ENCODE peak calls at places on chromosomes 3 and 15, in ten cellular contexts. One of them, this sample, is unnamed.

GRCh38 chr3:149273096-149273751 is 51.6 kb upstream of the CP start:
- DNase-seq in AG08396: peak; percentile 66
- DNase-seq in HT-29: peak; percentile 95
- DNase-seq in anterior cingulate cortex: no peak
- DNase-seq in stimulated activated CD4-positive, alpha-beta T cell treated with anti-CD3 and anti-CD28 coated beads, Interleukin-15, amount 100 ng/mL, for 48 hours: no peak
- DNase-seq in HFF-Myc: peak; percentile 93
- DNase-seq in IMR-90: peak; percentile 91
- DNase-seq in astrocyte of the spinal cord: peak; percentile 87
- DNase-seq in GM04504: peak; percentile 71
- DNase-seq in stimulated activated CD8-positive, alpha-beta memory T cell treated with anti-CD3 and anti-CD28 coated beads, Interleukin-7, amount 100 ng/mL, for 4 hours: peak; percentile 5
- DNase-seq in this sample: peak; percentile 90

GRCh38 chr3:25585361-25586166 is 79.1 kb downstream of the TOP2B start:
- DNase-seq in astrocyte of the spinal cord: peak; percentile 25
- DNase-seq in stimulated activated CD8-positive, alpha-beta memory T cell treated with anti-CD3 and anti-CD28 coated beads, Interleukin-7, amount 100 ng/mL, for 4 hours: no peak
- DNase-seq in AG08396: no peak
- DNase-seq in stimulated activated CD4-positive, alpha-beta T cell treated with anti-CD3 and anti-CD28 coated beads, Interleukin-15, amount 100 ng/mL, for 48 hours: no peak
- DNase-seq in HT-29: no peak
- DNase-seq in GM04504: no peak
- DNase-seq in HFF-Myc: no peak
- DNase-seq in IMR-90: peak; percentile 17
- DNase-seq in anterior cingulate cortex: no peak
- DNase-seq in this sample: no peak

GRCh38 chr15:98954411-98954810 is 53.2 kb downstream of the PGPEP1L start:
- DNase-seq in stimulated activated CD4-positive, alpha-beta T cell treated with anti-CD3 and anti-CD28 coated beads, Interleukin-15, amount 100 ng/mL, for 48 hours: no peak
- DNase-seq in HFF-Myc: peak; percentile 29
- DNase-seq in GM04504: peak; percentile 85
- DNase-seq in anterior cingulate cortex: no peak
- DNase-seq in stimulated activated CD8-positive, alpha-beta memory T cell treated with anti-CD3 and anti-CD28 coated beads, Interleukin-7, amount 100 ng/mL, for 4 hours: no peak
- DNase-seq in AG08396: peak; percentile 86
- DNase-seq in HT-29: no peak
- DNase-seq in astrocyte of the spinal cord: peak; percentile 78
- DNase-seq in IMR-90: peak; percentile 88
- DNase-seq in this sample: no peak

GRCh38 chr3:117439812-117440211 is 730.2 kb downstream of the TUSC7 start:
- DNase-seq in IMR-90: peak; percentile 45
- DNase-seq in HT-29: peak; percentile 34
- DNase-seq in stimulated activated CD8-positive, alpha-beta memory T cell treated with anti-CD3 and anti-CD28 coated beads, Interleukin-7, amount 100 ng/mL, for 4 hours: no peak
- DNase-seq in stimulated activated CD4-positive, alpha-beta T cell treated with anti-CD3 and anti-CD28 coated beads, Interleukin-15, amount 100 ng/mL, for 48 hours: no peak
- DNase-seq in HFF-Myc: no peak
- DNase-seq in AG08396: peak; percentile 17
- DNase-seq in GM04504: no peak
- DNase-seq in astrocyte of the spinal cord: peak; percentile 9
- DNase-seq in anterior cingulate cortex: no peak
- DNase-seq in this sample: peak; percentile 83

GRCh38 chr3:156816091-156816793 is 9.9 kb upstream of the LEKR1 start:
- DNase-seq in IMR-90: peak; percentile 79
- DNase-seq in stimulated activated CD8-positive, alpha-beta memory T cell treated with anti-CD3 and anti-CD28 coated beads, Interleukin-7, amount 100 ng/mL, for 4 hours: peak; percentile 3
- DNase-seq in HT-29: no peak
- DNase-seq in stimulated activated CD4-positive, alpha-beta T cell treated with anti-CD3 and anti-CD28 coated beads, Interleukin-15, amount 100 ng/mL, for 48 hours: no peak
- DNase-seq in GM04504: peak; percentile 68
- DNase-seq in HFF-Myc: no peak
- DNase-seq in astrocyte of the spinal cord: peak; percentile 39
- DNase-seq in AG08396: no peak
- DNase-seq in anterior cingulate cortex: no peak
- DNase-seq in this sample: no peak

GRCh38 chr15:65790692-65791334 is 1.3 kb downstream of the DENND4A start:
- DNase-seq in AG08396: peak; percentile 8
- DNase-seq in HT-29: peak; percentile 51
- DNase-seq in anterior cingulate cortex: no peak
- DNase-seq in IMR-90: peak; percentile 47
- DNase-seq in GM04504: no peak
- DNase-seq in stimulated activated CD8-positive, alpha-beta memory T cell treated with anti-CD3 and anti-CD28 coated beads, Interleukin-7, amount 100 ng/mL, for 4 hours: no peak
- DNase-seq in astrocyte of the spinal cord: no peak
- DNase-seq in HFF-Myc: no peak
- DNase-seq in stimulated activated CD4-positive, alpha-beta T cell treated with anti-CD3 and anti-CD28 coated beads, Interleukin-15, amount 100 ng/mL, for 48 hours: no peak
- DNase-seq in this sample: no peak

GRCh38 chr15:90307661-90308060 is 42.2 kb downstream of the NGRN start:
- DNase-seq in HT-29: no peak
- DNase-seq in HFF-Myc: no peak
- DNase-seq in stimulated activated CD8-positive, alpha-beta memory T cell treated with anti-CD3 and anti-CD28 coated beads, Interleukin-7, amount 100 ng/mL, for 4 hours: no peak
- DNase-seq in astrocyte of the spinal cord: no peak
- DNase-seq in IMR-90: no peak
- DNase-seq in stimulated activated CD4-positive, alpha-beta T cell treated with anti-CD3 and anti-CD28 coated beads, Interleukin-15, amount 100 ng/mL, for 48 hours: no peak
- DNase-seq in GM04504: no peak
- DNase-seq in anterior cingulate cortex: no peak
- DNase-seq in AG08396: no peak
- DNase-seq in this sample: no peak

GRCh38 chr3:139122221-139122581 is 77.5 kb upstream of the PRR23C start:
- DNase-seq in HT-29: no peak
- DNase-seq in AG08396: peak; percentile 62
- DNase-seq in astrocyte of the spinal cord: no peak
- DNase-seq in HFF-Myc: peak; percentile 52
- DNase-seq in stimulated activated CD4-positive, alpha-beta T cell treated with anti-CD3 and anti-CD28 coated beads, Interleukin-15, amount 100 ng/mL, for 48 hours: no peak
- DNase-seq in IMR-90: peak; percentile 76
- DNase-seq in anterior cingulate cortex: no peak
- DNase-seq in stimulated activated CD8-positive, alpha-beta memory T cell treated with anti-CD3 and anti-CD28 coated beads, Interleukin-7, amount 100 ng/mL, for 4 hours: no peak
- DNase-seq in GM04504: peak; percentile 80
- DNase-seq in this sample: no peak

GRCh38 chr3:177358968-177359600 is 161.8 kb upstream of the TBL1XR1 start:
- DNase-seq in anterior cingulate cortex: no peak
- DNase-seq in GM04504: no peak
- DNase-seq in IMR-90: no peak
- DNase-seq in HT-29: peak; percentile 82
- DNase-seq in AG08396: no peak
- DNase-seq in stimulated activated CD4-positive, alpha-beta T cell treated with anti-CD3 and anti-CD28 coated beads, Interleukin-15, amount 100 ng/mL, for 48 hours: peak; percentile 33
- DNase-seq in stimulated activated CD8-positive, alpha-beta memory T cell treated with anti-CD3 and anti-CD28 coated beads, Interleukin-7, amount 100 ng/mL, for 4 hours: peak; percentile 16
- DNase-seq in astrocyte of the spinal cord: peak; percentile 50
- DNase-seq in HFF-Myc: no peak
- DNase-seq in this sample: peak; percentile 74

GRCh38 chr3:143974877-143975238 is 3.2 kb downstream of the DIPK2A start:
- DNase-seq in HFF-Myc: no peak
- DNase-seq in IMR-90: peak; percentile 57
- DNase-seq in anterior cingulate cortex: no peak
- DNase-seq in stimulated activated CD8-positive, alpha-beta memory T cell treated with anti-CD3 and anti-CD28 coated beads, Interleukin-7, amount 100 ng/mL, for 4 hours: no peak
- DNase-seq in AG08396: no peak
- DNase-seq in stimulated activated CD4-positive, alpha-beta T cell treated with anti-CD3 and anti-CD28 coated beads, Interleukin-15, amount 100 ng/mL, for 48 hours: no peak
- DNase-seq in GM04504: no peak
- DNase-seq in HT-29: no peak
- DNase-seq in astrocyte of the spinal cord: peak; percentile 33
- DNase-seq in this sample: no peak

GRCh38 chr3:177811835-177812234 is 614.6 kb upstream of the TBL1XR1 start:
- DNase-seq in stimulated activated CD4-positive, alpha-beta T cell treated with anti-CD3 and anti-CD28 coated beads, Interleukin-15, amount 100 ng/mL, for 48 hours: no peak
- DNase-seq in AG08396: no peak
- DNase-seq in anterior cingulate cortex: no peak
- DNase-seq in GM04504: no peak
- DNase-seq in HT-29: no peak
- DNase-seq in stimulated activated CD8-positive, alpha-beta memory T cell treated with anti-CD3 and anti-CD28 coated beads, Interleukin-7, amount 100 ng/mL, for 4 hours: no peak
- DNase-seq in HFF-Myc: no peak
- DNase-seq in IMR-90: no peak
- DNase-seq in astrocyte of the spinal cord: no peak
- DNase-seq in this sample: no peak

GRCh38 chr3:161265916-161266571 is 44.9 kb downstream of the NMD3 start:
- DNase-seq in astrocyte of the spinal cord: no peak
- DNase-seq in IMR-90: peak; percentile 17
- DNase-seq in AG08396: no peak
- DNase-seq in stimulated activated CD8-positive, alpha-beta memory T cell treated with anti-CD3 and anti-CD28 coated beads, Interleukin-7, amount 100 ng/mL, for 4 hours: no peak
- DNase-seq in GM04504: no peak
- DNase-seq in anterior cingulate cortex: no peak
- DNase-seq in HFF-Myc: no peak
- DNase-seq in stimulated activated CD4-positive, alpha-beta T cell treated with anti-CD3 and anti-CD28 coated beads, Interleukin-15, amount 100 ng/mL, for 48 hours: no peak
- DNase-seq in HT-29: no peak
- DNase-seq in this sample: no peak

GRCh38 chr15:75368689-75369239 is 357 bp upstream of the MAN2C1 start:
- DNase-seq in HT-29: no peak
- DNase-seq in stimulated activated CD8-positive, alpha-beta memory T cell treated with anti-CD3 and anti-CD28 coated beads, Interleukin-7, amount 100 ng/mL, for 4 hours: no peak
- DNase-seq in stimulated activated CD4-positive, alpha-beta T cell treated with anti-CD3 and anti-CD28 coated beads, Interleukin-15, amount 100 ng/mL, for 48 hours: no peak
- DNase-seq in astrocyte of the spinal cord: no peak
- DNase-seq in HFF-Myc: no peak
- DNase-seq in GM04504: no peak
- DNase-seq in AG08396: peak; percentile 21
- DNase-seq in anterior cingulate cortex: no peak
- DNase-seq in IMR-90: peak; percentile 17
- DNase-seq in this sample: no peak

GRCh38 chr3:122105626-122106025 is 50.5 kb downstream of the CD86 start:
- DNase-seq in GM04504: no peak
- DNase-seq in astrocyte of the spinal cord: no peak
- DNase-seq in IMR-90: peak; percentile 4
- DNase-seq in stimulated activated CD4-positive, alpha-beta T cell treated with anti-CD3 and anti-CD28 coated beads, Interleukin-15, amount 100 ng/mL, for 48 hours: no peak
- DNase-seq in anterior cingulate cortex: no peak
- DNase-seq in HFF-Myc: no peak
- DNase-seq in stimulated activated CD8-positive, alpha-beta memory T cell treated with anti-CD3 and anti-CD28 coated beads, Interleukin-7, amount 100 ng/mL, for 4 hours: no peak
- DNase-seq in HT-29: no peak
- DNase-seq in AG08396: no peak
- DNase-seq in this sample: no peak

GRCh38 chr3:162262145-162262544 is 765.5 kb downstream of the OTOL1 start:
- DNase-seq in GM04504: no peak
- DNase-seq in astrocyte of the spinal cord: no peak
- DNase-seq in stimulated activated CD8-positive, alpha-beta memory T cell treated with anti-CD3 and anti-CD28 coated beads, Interleukin-7, amount 100 ng/mL, for 4 hours: no peak
- DNase-seq in AG08396: no peak
- DNase-seq in IMR-90: peak; percentile 38
- DNase-seq in HT-29: no peak
- DNase-seq in HFF-Myc: no peak
- DNase-seq in stimulated activated CD4-positive, alpha-beta T cell treated with anti-CD3 and anti-CD28 coated beads, Interleukin-15, amount 100 ng/mL, for 48 hours: no peak
- DNase-seq in anterior cingulate cortex: no peak
- DNase-seq in this sample: no peak

GRCh38 chr3:43035801-43036340 is 56.8 kb downstream of the GASK1A start:
- DNase-seq in anterior cingulate cortex: no peak
- DNase-seq in GM04504: no peak
- DNase-seq in stimulated activated CD8-positive, alpha-beta memory T cell treated with anti-CD3 and anti-CD28 coated beads, Interleukin-7, amount 100 ng/mL, for 4 hours: no peak
- DNase-seq in astrocyte of the spinal cord: no peak
- DNase-seq in HT-29: no peak
- DNase-seq in HFF-Myc: no peak
- DNase-seq in stimulated activated CD4-positive, alpha-beta T cell treated with anti-CD3 and anti-CD28 coated beads, Interleukin-15, amount 100 ng/mL, for 48 hours: no peak
- DNase-seq in AG08396: no peak
- DNase-seq in IMR-90: no peak
- DNase-seq in this sample: no peak

GRCh38 chr15:66842710-66843441 is 140.8 kb downstream of the SMAD6 start:
- DNase-seq in GM04504: peak; percentile 54
- DNase-seq in AG08396: peak; percentile 86
- DNase-seq in astrocyte of the spinal cord: peak; percentile 70
- DNase-seq in HFF-Myc: no peak
- DNase-seq in stimulated activated CD4-positive, alpha-beta T cell treated with anti-CD3 and anti-CD28 coated beads, Interleukin-15, amount 100 ng/mL, for 48 hours: no peak
- DNase-seq in stimulated activated CD8-positive, alpha-beta memory T cell treated with anti-CD3 and anti-CD28 coated beads, Interleukin-7, amount 100 ng/mL, for 4 hours: no peak
- DNase-seq in IMR-90: peak; percentile 59
- DNase-seq in anterior cingulate cortex: no peak
- DNase-seq in HT-29: peak; percentile 78
- DNase-seq in this sample: peak; percentile 65

GRCh38 chr3:150286390-150287147 is 121.5 kb upstream of the TSC22D2 start:
- DNase-seq in IMR-90: peak; percentile 51
- DNase-seq in stimulated activated CD4-positive, alpha-beta T cell treated with anti-CD3 and anti-CD28 coated beads, Interleukin-15, amount 100 ng/mL, for 48 hours: no peak
- DNase-seq in HFF-Myc: no peak
- DNase-seq in HT-29: peak; percentile 88
- DNase-seq in AG08396: no peak
- DNase-seq in anterior cingulate cortex: no peak
- DNase-seq in stimulated activated CD8-positive, alpha-beta memory T cell treated with anti-CD3 and anti-CD28 coated beads, Interleukin-7, amount 100 ng/mL, for 4 hours: no peak
- DNase-seq in astrocyte of the spinal cord: peak; percentile 63
- DNase-seq in GM04504: no peak
- DNase-seq in this sample: peak; percentile 67

GRCh38 chr3:120404876-120405275 is 45.9 kb downstream of the FSTL1 start:
- DNase-seq in IMR-90: peak; percentile 25
- DNase-seq in stimulated activated CD8-positive, alpha-beta memory T cell treated with anti-CD3 and anti-CD28 coated beads, Interleukin-7, amount 100 ng/mL, for 4 hours: no peak
- DNase-seq in GM04504: no peak
- DNase-seq in HT-29: no peak
- DNase-seq in anterior cingulate cortex: no peak
- DNase-seq in stimulated activated CD4-positive, alpha-beta T cell treated with anti-CD3 and anti-CD28 coated beads, Interleukin-15, amount 100 ng/mL, for 48 hours: no peak
- DNase-seq in HFF-Myc: no peak
- DNase-seq in AG08396: peak; percentile 34
- DNase-seq in astrocyte of the spinal cord: no peak
- DNase-seq in this sample: no peak

GRCh38 chr3:15766406-15766805 is 31.4 kb downstream of the ANKRD28 start:
- DNase-seq in AG08396: no peak
- DNase-seq in HFF-Myc: no peak
- DNase-seq in GM04504: no peak
- DNase-seq in HT-29: no peak
- DNase-seq in anterior cingulate cortex: no peak
- DNase-seq in stimulated activated CD4-positive, alpha-beta T cell treated with anti-CD3 and anti-CD28 coated beads, Interleukin-15, amount 100 ng/mL, for 48 hours: no peak
- DNase-seq in stimulated activated CD8-positive, alpha-beta memory T cell treated with anti-CD3 and anti-CD28 coated beads, Interleukin-7, amount 100 ng/mL, for 4 hours: no peak
- DNase-seq in astrocyte of the spinal cord: no peak
- DNase-seq in IMR-90: no peak
- DNase-seq in this sample: no peak

GRCh38 chr3:181709537-181710279 is 2.0 kb upstream of the SOX2 start:
- DNase-seq in stimulated activated CD8-positive, alpha-beta memory T cell treated with anti-CD3 and anti-CD28 coated beads, Interleukin-7, amount 100 ng/mL, for 4 hours: no peak
- DNase-seq in AG08396: peak; percentile 71
- DNase-seq in astrocyte of the spinal cord: peak; percentile 75
- DNase-seq in stimulated activated CD4-positive, alpha-beta T cell treated with anti-CD3 and anti-CD28 coated beads, Interleukin-15, amount 100 ng/mL, for 48 hours: peak; percentile 45
- DNase-seq in HFF-Myc: peak; percentile 2
- DNase-seq in IMR-90: peak; percentile 44
- DNase-seq in HT-29: peak; percentile 83
- DNase-seq in GM04504: no peak
- DNase-seq in anterior cingulate cortex: no peak
- DNase-seq in this sample: no peak

GRCh38 chr15:41018534-41018933 is 65.3 kb downstream of the CHAC1 start:
- DNase-seq in stimulated activated CD4-positive, alpha-beta T cell treated with anti-CD3 and anti-CD28 coated beads, Interleukin-15, amount 100 ng/mL, for 48 hours: no peak
- DNase-seq in anterior cingulate cortex: no peak
- DNase-seq in GM04504: no peak
- DNase-seq in HFF-Myc: no peak
- DNase-seq in IMR-90: peak; percentile 65
- DNase-seq in HT-29: peak; percentile 61
- DNase-seq in stimulated activated CD8-positive, alpha-beta memory T cell treated with anti-CD3 and anti-CD28 coated beads, Interleukin-7, amount 100 ng/mL, for 4 hours: no peak
- DNase-seq in astrocyte of the spinal cord: peak; percentile 50
- DNase-seq in AG08396: no peak
- DNase-seq in this sample: no peak

GRCh38 chr3:17982211-17982880 is 239.9 kb upstream of the TBC1D5 start:
- DNase-seq in IMR-90: no peak
- DNase-seq in stimulated activated CD4-positive, alpha-beta T cell treated with anti-CD3 and anti-CD28 coated beads, Interleukin-15, amount 100 ng/mL, for 48 hours: no peak
- DNase-seq in anterior cingulate cortex: no peak
- DNase-seq in stimulated activated CD8-positive, alpha-beta memory T cell treated with anti-CD3 and anti-CD28 coated beads, Interleukin-7, amount 100 ng/mL, for 4 hours: no peak
- DNase-seq in GM04504: no peak
- DNase-seq in HFF-Myc: no peak
- DNase-seq in HT-29: no peak
- DNase-seq in astrocyte of the spinal cord: no peak
- DNase-seq in AG08396: no peak
- DNase-seq in this sample: no peak

GRCh38 chr3:14804835-14805780 is 13.7 kb upstream of the FGD5 start:
- DNase-seq in stimulated activated CD8-positive, alpha-beta memory T cell treated with anti-CD3 and anti-CD28 coated beads, Interleukin-7, amount 100 ng/mL, for 4 hours: no peak
- DNase-seq in astrocyte of the spinal cord: no peak
- DNase-seq in GM04504: no peak
- DNase-seq in HFF-Myc: no peak
- DNase-seq in anterior cingulate cortex: no peak
- DNase-seq in IMR-90: no peak
- DNase-seq in HT-29: no peak
- DNase-seq in AG08396: no peak
- DNase-seq in stimulated activated CD4-positive, alpha-beta T cell treated with anti-CD3 and anti-CD28 coated beads, Interleukin-15, amount 100 ng/mL, for 48 hours: no peak
- DNase-seq in this sample: no peak

GRCh38 chr3:113485161-113485609 is 29.8 kb downstream of the SPICE1 start:
- DNase-seq in IMR-90: no peak
- DNase-seq in GM04504: no peak
- DNase-seq in astrocyte of the spinal cord: no peak
- DNase-seq in anterior cingulate cortex: no peak
- DNase-seq in stimulated activated CD8-positive, alpha-beta memory T cell treated with anti-CD3 and anti-CD28 coated beads, Interleukin-7, amount 100 ng/mL, for 4 hours: peak; percentile 0
- DNase-seq in HT-29: peak; percentile 87
- DNase-seq in AG08396: no peak
- DNase-seq in stimulated activated CD4-positive, alpha-beta T cell treated with anti-CD3 and anti-CD28 coated beads, Interleukin-15, amount 100 ng/mL, for 48 hours: no peak
- DNase-seq in HFF-Myc: no peak
- DNase-seq in this sample: no peak

GRCh38 chr3:101816215-101817149 is 32.8 kb upstream of the NFKBIZ start:
- DNase-seq in stimulated activated CD4-positive, alpha-beta T cell treated with anti-CD3 and anti-CD28 coated beads, Interleukin-15, amount 100 ng/mL, for 48 hours: no peak
- DNase-seq in HFF-Myc: peak; percentile 37
- DNase-seq in AG08396: no peak
- DNase-seq in astrocyte of the spinal cord: peak; percentile 26
- DNase-seq in GM04504: peak; percentile 48
- DNase-seq in stimulated activated CD8-positive, alpha-beta memory T cell treated with anti-CD3 and anti-CD28 coated beads, Interleukin-7, amount 100 ng/mL, for 4 hours: no peak
- DNase-seq in IMR-90: no peak
- DNase-seq in anterior cingulate cortex: no peak
- DNase-seq in HT-29: peak; percentile 19
- DNase-seq in this sample: no peak